ENCODE peak calls at places on chromosomes 1 and 21, in eight cellular contexts. One of them, this sample, is unnamed. For H3K4me1, the result is how much of the 10 kb centered on the place peaks cover.

GRCh38 chr1:199113265-199113869 is 474.5 kb downstream of the PTPRC start:
- DNase-seq in hepatocyte: peak
- DNase-seq in PC-9: peak
- DNase-seq in naive thymus-derived CD4-positive, alpha-beta T cell: peak
- DNase-seq in uterus: no peak
- DNase-seq in CD4-positive, alpha-beta memory T cell: peak
- DNase-seq in adipocyte: peak
- DNase-seq in effector memory CD4-positive, alpha-beta T cell: peak
- DNase-seq in this sample: no peak

GRCh38 chr1:32180186-32181060 is 948 bp downstream of the TXLNA start:
- DNase-seq in PC-9: peak
- DNase-seq in hepatocyte: peak
- DNase-seq in effector memory CD4-positive, alpha-beta T cell: no peak
- DNase-seq in adipocyte: peak
- DNase-seq in CD4-positive, alpha-beta memory T cell: no peak
- DNase-seq in uterus: peak
- DNase-seq in naive thymus-derived CD4-positive, alpha-beta T cell: no peak
- DNase-seq in this sample: peak

GRCh38 chr21:45736042-45736704 is 92.6 kb downstream of the PCBP3 start:
- DNase-seq in hepatocyte: no peak
- DNase-seq in effector memory CD4-positive, alpha-beta T cell: no peak
- DNase-seq in naive thymus-derived CD4-positive, alpha-beta T cell: no peak
- DNase-seq in PC-9: no peak
- DNase-seq in CD4-positive, alpha-beta memory T cell: no peak
- DNase-seq in uterus: no peak
- DNase-seq in adipocyte: no peak
- DNase-seq in this sample: no peak

GRCh38 chr1:2968471-2968881 is 52.8 kb upstream of the ACTRT2 start:
- DNase-seq in effector memory CD4-positive, alpha-beta T cell: no peak
- DNase-seq in PC-9: no peak
- DNase-seq in hepatocyte: no peak
- DNase-seq in naive thymus-derived CD4-positive, alpha-beta T cell: no peak
- DNase-seq in adipocyte: no peak
- DNase-seq in CD4-positive, alpha-beta memory T cell: no peak
- DNase-seq in uterus: no peak
- DNase-seq in this sample: no peak

GRCh38 chr1:221865808-221866207 is 123.9 kb upstream of the DUSP10 start:
- DNase-seq in naive thymus-derived CD4-positive, alpha-beta T cell: no peak
- DNase-seq in adipocyte: no peak
- DNase-seq in effector memory CD4-positive, alpha-beta T cell: no peak
- DNase-seq in PC-9: no peak
- DNase-seq in CD4-positive, alpha-beta memory T cell: no peak
- DNase-seq in uterus: no peak
- DNase-seq in hepatocyte: no peak
- DNase-seq in this sample: peak

GRCh38 chr1:218426343-218426657 is 81.2 kb downstream of the TGFB2 start:
- DNase-seq in adipocyte: peak
- DNase-seq in PC-9: peak
- DNase-seq in effector memory CD4-positive, alpha-beta T cell: no peak
- DNase-seq in hepatocyte: peak
- DNase-seq in naive thymus-derived CD4-positive, alpha-beta T cell: no peak
- DNase-seq in uterus: peak
- DNase-seq in CD4-positive, alpha-beta memory T cell: no peak
- DNase-seq in this sample: no peak

GRCh38 chr21:38859852-38860251 is 54.1 kb downstream of the ETS2 start:
- DNase-seq in CD4-positive, alpha-beta memory T cell: no peak
- DNase-seq in PC-9: no peak
- DNase-seq in uterus: no peak
- DNase-seq in naive thymus-derived CD4-positive, alpha-beta T cell: no peak
- DNase-seq in hepatocyte: no peak
- DNase-seq in adipocyte: no peak
- DNase-seq in effector memory CD4-positive, alpha-beta T cell: no peak
- DNase-seq in this sample: no peak

GRCh38 chr1:67077593-67077992 is 23.6 kb upstream of the SLC35D1 start:
- DNase-seq in PC-9: no peak
- DNase-seq in effector memory CD4-positive, alpha-beta T cell: no peak
- DNase-seq in uterus: no peak
- DNase-seq in naive thymus-derived CD4-positive, alpha-beta T cell: no peak
- DNase-seq in hepatocyte: no peak
- DNase-seq in CD4-positive, alpha-beta memory T cell: no peak
- DNase-seq in adipocyte: no peak
- DNase-seq in this sample: no peak

GRCh38 chr1:97647776-97648175 is 273.1 kb downstream of the DPYD start:
- DNase-seq in hepatocyte: no peak
- DNase-seq in CD4-positive, alpha-beta memory T cell: no peak
- DNase-seq in PC-9: no peak
- DNase-seq in uterus: no peak
- DNase-seq in adipocyte: peak
- DNase-seq in effector memory CD4-positive, alpha-beta T cell: no peak
- DNase-seq in naive thymus-derived CD4-positive, alpha-beta T cell: no peak
- DNase-seq in this sample: no peak

GRCh38 chr1:226029568-226030225 is 30.6 kb upstream of the SDE2 start:
- DNase-seq in effector memory CD4-positive, alpha-beta T cell: no peak
- DNase-seq in CD4-positive, alpha-beta memory T cell: no peak
- DNase-seq in naive thymus-derived CD4-positive, alpha-beta T cell: no peak
- DNase-seq in uterus: no peak
- DNase-seq in adipocyte: no peak
- DNase-seq in PC-9: no peak
- DNase-seq in hepatocyte: no peak
- DNase-seq in this sample: no peak

GRCh38 chr21:29379517-29380054 is 80.9 kb downstream of the BACH1 start:
- DNase-seq in CD4-positive, alpha-beta memory T cell: no peak
- DNase-seq in hepatocyte: no peak
- DNase-seq in adipocyte: no peak
- DNase-seq in naive thymus-derived CD4-positive, alpha-beta T cell: no peak
- DNase-seq in PC-9: no peak
- DNase-seq in effector memory CD4-positive, alpha-beta T cell: no peak
- DNase-seq in uterus: no peak
- DNase-seq in this sample: no peak

GRCh38 chr1:186878356-186878755 is 49.6 kb downstream of the PLA2G4A start:
- DNase-seq in adipocyte: no peak
- DNase-seq in uterus: no peak
- DNase-seq in effector memory CD4-positive, alpha-beta T cell: no peak
- DNase-seq in naive thymus-derived CD4-positive, alpha-beta T cell: no peak
- DNase-seq in PC-9: no peak
- DNase-seq in CD4-positive, alpha-beta memory T cell: no peak
- DNase-seq in hepatocyte: no peak
- DNase-seq in this sample: no peak

GRCh38 chr1:85621430-85621829 is 40.9 kb downstream of the CCN1 start:
- DNase-seq in hepatocyte: no peak
- DNase-seq in PC-9: no peak
- DNase-seq in effector memory CD4-positive, alpha-beta T cell: no peak
- DNase-seq in naive thymus-derived CD4-positive, alpha-beta T cell: no peak
- DNase-seq in uterus: no peak
- DNase-seq in CD4-positive, alpha-beta memory T cell: no peak
- DNase-seq in adipocyte: no peak
- DNase-seq in this sample: no peak

GRCh38 chr1:55326496-55326895 is 111.3 kb upstream of the USP24 start:
- DNase-seq in hepatocyte: no peak
- DNase-seq in effector memory CD4-positive, alpha-beta T cell: no peak
- DNase-seq in adipocyte: no peak
- DNase-seq in uterus: no peak
- DNase-seq in naive thymus-derived CD4-positive, alpha-beta T cell: no peak
- DNase-seq in PC-9: no peak
- DNase-seq in CD4-positive, alpha-beta memory T cell: no peak
- DNase-seq in this sample: no peak

GRCh38 chr1:41357451-41358151 is 3.6 kb upstream of the FOXO6 start:
- DNase-seq in effector memory CD4-positive, alpha-beta T cell: no peak
- DNase-seq in adipocyte: no peak
- DNase-seq in naive thymus-derived CD4-positive, alpha-beta T cell: no peak
- DNase-seq in PC-9: peak
- DNase-seq in CD4-positive, alpha-beta memory T cell: no peak
- DNase-seq in uterus: peak
- DNase-seq in hepatocyte: no peak
- DNase-seq in this sample: no peak

GRCh38 chr1:197356723-197357533 is 88.9 kb downstream of the CRB1 start:
- DNase-seq in effector memory CD4-positive, alpha-beta T cell: no peak
- DNase-seq in naive thymus-derived CD4-positive, alpha-beta T cell: no peak
- DNase-seq in uterus: no peak
- DNase-seq in adipocyte: peak
- DNase-seq in PC-9: peak
- DNase-seq in CD4-positive, alpha-beta memory T cell: peak
- DNase-seq in hepatocyte: peak
- DNase-seq in this sample: no peak

GRCh38 chr21:41763398-41763931 is 3.4 kb downstream of the RIPK4 start:
- DNase-seq in PC-9: peak
- DNase-seq in adipocyte: no peak
- DNase-seq in CD4-positive, alpha-beta memory T cell: no peak
- DNase-seq in effector memory CD4-positive, alpha-beta T cell: no peak
- DNase-seq in naive thymus-derived CD4-positive, alpha-beta T cell: no peak
- DNase-seq in uterus: no peak
- DNase-seq in hepatocyte: peak
- DNase-seq in this sample: no peak

GRCh38 chr1:159008744-159009188 is 941 bp upstream of the IFI16 start:
- DNase-seq in naive thymus-derived CD4-positive, alpha-beta T cell: peak
- DNase-seq in CD4-positive, alpha-beta memory T cell: peak
- DNase-seq in hepatocyte: no peak
- DNase-seq in uterus: no peak
- DNase-seq in adipocyte: no peak
- DNase-seq in PC-9: no peak
- DNase-seq in effector memory CD4-positive, alpha-beta T cell: peak
- DNase-seq in this sample: no peak

GRCh38 chr1:72037745-72038343 is 244.5 kb downstream of the NEGR1 start:
- DNase-seq in naive thymus-derived CD4-positive, alpha-beta T cell: no peak
- DNase-seq in CD4-positive, alpha-beta memory T cell: no peak
- DNase-seq in effector memory CD4-positive, alpha-beta T cell: no peak
- DNase-seq in PC-9: peak
- DNase-seq in adipocyte: peak
- DNase-seq in uterus: no peak
- DNase-seq in hepatocyte: peak
- DNase-seq in this sample: no peak

GRCh38 chr1:66337249-66337648 is 196.7 kb upstream of the SGIP1 start:
- DNase-seq in effector memory CD4-positive, alpha-beta T cell: no peak
- DNase-seq in hepatocyte: no peak
- DNase-seq in CD4-positive, alpha-beta memory T cell: no peak
- DNase-seq in uterus: no peak
- DNase-seq in PC-9: no peak
- DNase-seq in adipocyte: no peak
- DNase-seq in naive thymus-derived CD4-positive, alpha-beta T cell: no peak
- DNase-seq in this sample: no peak

GRCh38 chr21:42722153-42722552 is 68.7 kb downstream of the PDE9A start:
- DNase-seq in adipocyte: no peak
- DNase-seq in naive thymus-derived CD4-positive, alpha-beta T cell: no peak
- DNase-seq in PC-9: no peak
- DNase-seq in hepatocyte: no peak
- DNase-seq in effector memory CD4-positive, alpha-beta T cell: no peak
- DNase-seq in CD4-positive, alpha-beta memory T cell: no peak
- DNase-seq in uterus: no peak
- DNase-seq in this sample: no peak

GRCh38 chr1:32997381-32997891 is 32.8 kb upstream of the RNF19B start:
- DNase-seq in adipocyte: no peak
- DNase-seq in naive thymus-derived CD4-positive, alpha-beta T cell: no peak
- DNase-seq in effector memory CD4-positive, alpha-beta T cell: no peak
- DNase-seq in CD4-positive, alpha-beta memory T cell: no peak
- DNase-seq in hepatocyte: no peak
- DNase-seq in PC-9: no peak
- DNase-seq in uterus: no peak
- DNase-seq in this sample: no peak

GRCh38 chr1:156767879-156768608 is 709 bp downstream of the PRCC start:
- DNase-seq in naive thymus-derived CD4-positive, alpha-beta T cell: no peak
- DNase-seq in PC-9: no peak
- DNase-seq in uterus: no peak
- DNase-seq in hepatocyte: peak
- DNase-seq in effector memory CD4-positive, alpha-beta T cell: peak
- DNase-seq in CD4-positive, alpha-beta memory T cell: no peak
- DNase-seq in adipocyte: peak
- DNase-seq in this sample: peak

GRCh38 chr1:202909494-202909893 is 17.5 kb downstream of the KLHL12 start:
- DNase-seq in uterus: no peak
- DNase-seq in adipocyte: no peak
- DNase-seq in PC-9: no peak
- DNase-seq in effector memory CD4-positive, alpha-beta T cell: no peak
- DNase-seq in CD4-positive, alpha-beta memory T cell: no peak
- DNase-seq in hepatocyte: no peak
- DNase-seq in naive thymus-derived CD4-positive, alpha-beta T cell: no peak
- DNase-seq in this sample: no peak
- H3K4me1 ChIP-seq in uterus: under half
- H3K4me1 ChIP-seq in adipocyte: under half
- H3K4me1 ChIP-seq in PC-9: under half
- H3K4me1 ChIP-seq in effector memory CD4-positive, alpha-beta T cell: under half
- H3K4me1 ChIP-seq in CD4-positive, alpha-beta memory T cell: under half
- H3K4me1 ChIP-seq in hepatocyte: under half
- H3K4me1 ChIP-seq in naive thymus-derived CD4-positive, alpha-beta T cell: under half
- H3K4me1 ChIP-seq in this sample: under half

GRCh38 chr1:28243685-28244439 is 7.9 kb downstream of the ATP5IF1 start:
- DNase-seq in naive thymus-derived CD4-positive, alpha-beta T cell: peak
- DNase-seq in PC-9: no peak
- DNase-seq in uterus: no peak
- DNase-seq in CD4-positive, alpha-beta memory T cell: no peak
- DNase-seq in adipocyte: no peak
- DNase-seq in effector memory CD4-positive, alpha-beta T cell: no peak
- DNase-seq in hepatocyte: peak
- DNase-seq in this sample: no peak

GRCh38 chr1:28248273-28249012 is 10.9 kb upstream of the SESN2 start:
- DNase-seq in adipocyte: peak
- DNase-seq in hepatocyte: peak
- DNase-seq in effector memory CD4-positive, alpha-beta T cell: peak
- DNase-seq in uterus: peak
- DNase-seq in naive thymus-derived CD4-positive, alpha-beta T cell: peak
- DNase-seq in PC-9: peak
- DNase-seq in CD4-positive, alpha-beta memory T cell: peak
- DNase-seq in this sample: peak

GRCh38 chr1:28247603-28248272 is 11.6 kb upstream of the SESN2 start:
- DNase-seq in CD4-positive, alpha-beta memory T cell: no peak
- DNase-seq in naive thymus-derived CD4-positive, alpha-beta T cell: no peak
- DNase-seq in PC-9: no peak
- DNase-seq in adipocyte: no peak
- DNase-seq in effector memory CD4-positive, alpha-beta T cell: no peak
- DNase-seq in uterus: no peak
- DNase-seq in hepatocyte: no peak
- DNase-seq in this sample: no peak

GRCh38 chr1:28244549-28245251 is 8.8 kb downstream of the ATP5IF1 start:
- DNase-seq in adipocyte: no peak
- DNase-seq in hepatocyte: no peak
- DNase-seq in effector memory CD4-positive, alpha-beta T cell: no peak
- DNase-seq in uterus: no peak
- DNase-seq in PC-9: no peak
- DNase-seq in CD4-positive, alpha-beta memory T cell: no peak
- DNase-seq in naive thymus-derived CD4-positive, alpha-beta T cell: no peak
- DNase-seq in this sample: no peak

GRCh38 chr1:28246427-28246832 is 10.5 kb downstream of the ATP5IF1 start:
- DNase-seq in uterus: no peak
- DNase-seq in effector memory CD4-positive, alpha-beta T cell: no peak
- DNase-seq in hepatocyte: peak
- DNase-seq in naive thymus-derived CD4-positive, alpha-beta T cell: peak
- DNase-seq in PC-9: peak
- DNase-seq in CD4-positive, alpha-beta memory T cell: peak
- DNase-seq in adipocyte: peak
- DNase-seq in this sample: no peak
- H3K4me1 ChIP-seq in uterus: under half
- H3K4me1 ChIP-seq in effector memory CD4-positive, alpha-beta T cell: under half
- H3K4me1 ChIP-seq in hepatocyte: under half
- H3K4me1 ChIP-seq in naive thymus-derived CD4-positive, alpha-beta T cell: half or more
- H3K4me1 ChIP-seq in PC-9: under half
- H3K4me1 ChIP-seq in CD4-positive, alpha-beta memory T cell: half or more
- H3K4me1 ChIP-seq in adipocyte: under half
- H3K4me1 ChIP-seq in this sample: under half

GRCh38 chr21:44303490-44303981 is 3.7 kb downstream of the PFKL start:
- DNase-seq in naive thymus-derived CD4-positive, alpha-beta T cell: no peak
- DNase-seq in effector memory CD4-positive, alpha-beta T cell: no peak
- DNase-seq in hepatocyte: peak
- DNase-seq in uterus: no peak
- DNase-seq in PC-9: no peak
- DNase-seq in CD4-positive, alpha-beta memory T cell: no peak
- DNase-seq in adipocyte: no peak
- DNase-seq in this sample: no peak
- H3K4me1 ChIP-seq in naive thymus-derived CD4-positive, alpha-beta T cell: under half
- H3K4me1 ChIP-seq in effector memory CD4-positive, alpha-beta T cell: under half
- H3K4me1 ChIP-seq in hepatocyte: under half
- H3K4me1 ChIP-seq in uterus: under half
- H3K4me1 ChIP-seq in PC-9: under half
- H3K4me1 ChIP-seq in CD4-positive, alpha-beta memory T cell: half or more
- H3K4me1 ChIP-seq in adipocyte: under half
- H3K4me1 ChIP-seq in this sample: under half

GRCh38 chr1:8371372-8371991 is 53.6 kb downstream of the SLC45A1 start:
- DNase-seq in adipocyte: no peak
- DNase-seq in uterus: no peak
- DNase-seq in hepatocyte: no peak
- DNase-seq in naive thymus-derived CD4-positive, alpha-beta T cell: no peak
- DNase-seq in PC-9: no peak
- DNase-seq in CD4-positive, alpha-beta memory T cell: no peak
- DNase-seq in effector memory CD4-positive, alpha-beta T cell: no peak
- DNase-seq in this sample: no peak
- H3K4me1 ChIP-seq in adipocyte: half or more
- H3K4me1 ChIP-seq in uterus: under half
- H3K4me1 ChIP-seq in hepatocyte: half or more
- H3K4me1 ChIP-seq in naive thymus-derived CD4-positive, alpha-beta T cell: under half
- H3K4me1 ChIP-seq in PC-9: under half
- H3K4me1 ChIP-seq in CD4-positive, alpha-beta memory T cell: under half
- H3K4me1 ChIP-seq in effector memory CD4-positive, alpha-beta T cell: under half
- H3K4me1 ChIP-seq in this sample: half or more